ENCODE peak calls at places on chromosomes 6 and 20, in nine cellular contexts. S, A, X, N, T, M, Q, H and R are unnamed samples.

GRCh38 chr6:43093361-43094289 is 17.5 kb downstream of the PTK7 start:
- DNase-seq in S (peak; percentile 64), A (no peak), X (peak; percentile 34), N (no peak), T (no peak), M (no peak), Q (peak; percentile 34), H (no peak), R (no peak)

GRCh38 chr6:83615025-83615999 is 93.6 kb downstream of the SNAP91 start:
- DNase-seq in S (no peak), A (no peak), X (no peak), N (no peak), T (no peak), M (no peak), Q (no peak), H (peak; percentile 59), R (no peak)

GRCh38 chr20:63750807-63751470 is 11.4 kb downstream of the SLC2A4RG start:
- DNase-seq in S (no peak), A (no peak), X (no peak), N (no peak), T (peak; percentile 64), M (no peak), Q (no peak), H (no peak), R (no peak)

GRCh38 chr6:113103618-113104390 is 753.3 kb upstream of the MARCKS start:
- DNase-seq in S (no peak), A (no peak), X (no peak), N (no peak), T (no peak), M (no peak), Q (no peak), H (no peak), R (no peak)

GRCh38 chr20:35014537-35014936 is 58.9 kb downstream of the MYH7B start:
- DNase-seq in S (no peak), A (no peak), X (no peak), N (no peak), T (no peak), M (no peak), Q (no peak), H (no peak), R (no peak)

GRCh38 chr20:24798930-24799705 is 150.0 kb upstream of the CST7 start:
- DNase-seq in S (peak; percentile 15), A (peak; percentile 9), X (no peak), N (peak; percentile 35), T (no peak), M (no peak), Q (no peak), H (no peak), R (no peak)

GRCh38 chr6:20534906-20535305 is 649 bp downstream of the CDKAL1 start:
- DNase-seq in S (no peak), A (no peak), X (no peak), N (no peak), T (no peak), M (no peak), Q (no peak), H (no peak), R (no peak)

GRCh38 chr6:138800377-138801150 is 4.7 kb downstream of the ECT2L start:
- DNase-seq in S (no peak), A (no peak), X (no peak), N (no peak), T (no peak), M (no peak), Q (no peak), H (no peak), R (no peak)

GRCh38 chr6:6966127-6966526 is 141.6 kb upstream of the RREB1 start:
- DNase-seq in S (no peak), A (no peak), X (no peak), N (no peak), T (no peak), M (no peak), Q (no peak), H (no peak), R (no peak)

GRCh38 chr20:1509237-1509636 is 18.0 kb upstream of the SIRPB2 start:
- DNase-seq in S (no peak), A (no peak), X (no peak), N (no peak), T (no peak), M (no peak), Q (no peak), H (peak; percentile 6), R (no peak)

GRCh38 chr6:122788663-122789062 is 395 bp upstream of the SMPDL3A start:
- DNase-seq in S (no peak), A (no peak), X (no peak), N (no peak), T (no peak), M (no peak), Q (no peak), H (peak; percentile 3), R (no peak)

GRCh38 chr6:52596371-52597028 is 19.6 kb upstream of the TRAM2 start:
- DNase-seq in S (no peak), A (no peak), X (no peak), N (no peak), T (no peak), M (no peak), Q (no peak), H (no peak), R (no peak)

GRCh38 chr20:38748863-38749153 is 548 bp downstream of the ACTR5 start:
- DNase-seq in S (no peak), A (no peak), X (no peak), N (no peak), T (no peak), M (no peak), Q (no peak), H (no peak), R (peak; percentile 20)

GRCh38 chr6:30127238-30128093 is 8.5 kb upstream of the TRIM40 start:
- DNase-seq in S (no peak), A (no peak), X (no peak), N (no peak), T (no peak), M (no peak), Q (no peak), H (peak; percentile 12), R (no peak)

GRCh38 chr20:47318596-47319516 is 37.6 kb downstream of the ZMYND8 start:
- DNase-seq in S (peak; percentile 91), A (peak; percentile 92), X (peak; percentile 73), N (peak; percentile 76), T (peak; percentile 82), M (peak; percentile 78), Q (peak; percentile 85), H (peak; percentile 84), R (no peak)

GRCh38 chr6:170067923-170068360 is 222.9 kb downstream of the DLL1 start:
- DNase-seq in S (no peak), A (peak; percentile 26), X (peak; percentile 1), N (peak; percentile 53), T (no peak), M (no peak), Q (peak; percentile 17), H (no peak), R (no peak)

GRCh38 chr6:106886444-106886843 is 88.1 kb downstream of the CD24 start:
- DNase-seq in S (no peak), A (no peak), X (no peak), N (no peak), T (no peak), M (no peak), Q (no peak), H (no peak), R (no peak)

GRCh38 chr6:17884501-17885039 is 102.9 kb downstream of the KIF13A start:
- DNase-seq in S (no peak), A (no peak), X (no peak), N (no peak), T (no peak), M (no peak), Q (no peak), H (no peak), R (no peak)

GRCh38 chr6:144264270-144265060 is 20.7 kb upstream of the UTRN start:
- DNase-seq in S (no peak), A (no peak), X (peak; percentile 33), N (no peak), T (no peak), M (no peak), Q (no peak), H (peak; percentile 64), R (no peak)

GRCh38 chr6:166556871-166557322 is 29.6 kb downstream of the RAMACL start:
- DNase-seq in S (peak; percentile 96), A (peak; percentile 94), X (peak; percentile 95), N (peak; percentile 80), T (peak; percentile 90), M (peak; percentile 87), Q (peak; percentile 95), H (no peak), R (no peak)

GRCh38 chr6:168368063-168368835 is 48.7 kb upstream of the DACT2 start:
- DNase-seq in S (no peak), A (no peak), X (no peak), N (no peak), T (peak; percentile 10), M (no peak), Q (no peak), H (no peak), R (no peak)
- H3K9me3 ChIP-seq in S (no peaks in the 10 kb centered on the region), A (no peaks in the 10 kb centered on the region), X (no peaks in the 10 kb centered on the region), N (no peaks in the 10 kb centered on the region), T (no peaks in the 10 kb centered on the region), M (no peaks in the 10 kb centered on the region), Q (no peaks in the 10 kb centered on the region), H (no peaks in the 10 kb centered on the region), R (no peaks in the 10 kb centered on the region)

GRCh38 chr20:60485012-60485760 is 527.0 kb downstream of the CDH26 start:
- DNase-seq in S (no peak), A (no peak), X (no peak), N (no peak), T (no peak), M (no peak), Q (no peak), H (no peak), R (no peak)
- H3K9me3 ChIP-seq in S (no peaks in the 10 kb centered on the region), A (no peaks in the 10 kb centered on the region), X (no peaks in the 10 kb centered on the region), N (no peaks in the 10 kb centered on the region), T (no peaks in the 10 kb centered on the region), M (no peaks in the 10 kb centered on the region), Q (no peaks in the 10 kb centered on the region), H (no peaks in the 10 kb centered on the region), R (no peaks in the 10 kb centered on the region)

DNA sequence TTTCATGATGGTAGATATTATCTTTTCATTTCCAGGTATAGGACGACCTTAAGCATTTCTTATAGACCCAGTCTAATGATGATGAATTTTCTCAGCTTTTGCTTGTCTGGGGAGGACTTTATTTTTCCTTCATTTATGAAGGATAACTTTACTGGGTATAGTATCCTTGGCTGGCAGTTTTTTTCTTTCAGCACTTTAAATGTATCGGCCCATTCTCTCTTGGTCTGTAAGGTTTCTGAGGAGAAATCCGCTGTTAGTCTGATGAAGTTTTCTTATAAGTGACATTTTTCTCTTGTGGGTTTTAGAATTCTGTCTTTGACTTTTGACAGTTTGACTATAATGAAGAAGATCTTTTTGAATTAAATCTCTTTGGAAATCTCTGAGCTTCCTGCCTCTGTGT is 144.7 kb upstream of the SLC22A23 start:
- DNase-seq in S (no peak), A (no peak), X (no peak), N (no peak), T (no peak), M (no peak), Q (no peak), H (no peak), R (no peak)
- H3K9me3 ChIP-seq in S (peaks cover 11% of the 10 kb centered on the region), A (peaks cover 20% of the 10 kb centered on the region), X (no peaks in the 10 kb centered on the region), N (no peaks in the 10 kb centered on the region), T (peaks cover 14% of the 10 kb centered on the region), M (peaks cover 42% of the 10 kb centered on the region), Q (peaks cover 7% of the 10 kb centered on the region), H (no peaks in the 10 kb centered on the region), R (peaks cover 10% of the 10 kb centered on the region)

DNA sequence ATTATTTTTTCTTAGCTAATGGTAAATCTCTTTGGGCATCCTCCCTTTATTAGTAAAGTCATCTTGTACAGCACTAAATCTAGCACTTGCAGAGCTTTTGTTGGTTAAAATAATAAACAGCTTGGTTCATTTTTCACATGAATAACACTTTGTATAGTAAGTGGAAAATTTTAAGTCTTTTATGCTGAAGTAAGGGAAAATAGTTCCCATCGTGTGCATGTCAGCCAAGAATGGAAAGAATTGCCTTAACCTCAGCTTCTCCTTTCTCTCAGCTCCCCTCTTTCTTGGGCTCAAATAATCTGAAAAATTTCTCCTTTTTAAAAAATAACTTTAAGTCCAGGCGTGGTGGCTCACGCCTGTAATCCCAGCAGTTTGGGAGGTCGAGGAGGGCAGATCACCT is 16.6 kb downstream of the SNRPC start:
- DNase-seq in S (no peak), A (no peak), X (no peak), N (no peak), T (no peak), M (no peak), Q (no peak), H (no peak), R (no peak)
- H3K9me3 ChIP-seq in S (no peaks in the 10 kb centered on the region), A (no peaks in the 10 kb centered on the region), X (no peaks in the 10 kb centered on the region), N (no peaks in the 10 kb centered on the region), T (no peaks in the 10 kb centered on the region), M (no peaks in the 10 kb centered on the region), Q (no peaks in the 10 kb centered on the region), H (no peaks in the 10 kb centered on the region), R (no peaks in the 10 kb centered on the region)